ENCODE peak calls at places on chromosomes 16 and 17, in six cellular contexts. N is pancreas, W is kidney, E is HCT116, M is heart left ventricle, B is neural progenitor cell. I is an unnamed sample.

GRCh38 chr16:60642956-60643355 is 1393.3 kb downstream of the CDH8 start:
- DNase-seq in N (no peak), W (no peak), E (no peak), M (no peak), B (no peak), I (no peak)

GRCh38 chr16:87325480-87325879 is 8.3 kb upstream of the C16orf95 start:
- DNase-seq in N (no peak), W (peak; percentile 51), E (no peak), M (peak; percentile 20), B (no peak), I (no peak)

GRCh38 chr16:7246578-7246977 is 86.1 kb upstream of the RBFOX1 start:
- DNase-seq in N (no peak), W (no peak), E (no peak), M (no peak), B (peak; percentile 73), I (no peak)

GRCh38 chr16:12868788-12869187 is 32.6 kb upstream of the SHISA9 start:
- DNase-seq in N (no peak), W (no peak), E (no peak), M (no peak), B (no peak), I (no peak)

GRCh38 chr17:59754547-59754946 is 47.1 kb downstream of the VMP1 start:
- DNase-seq in N (no peak), W (no peak), E (peak; percentile 99), M (no peak), B (no peak), I (no peak)

GRCh38 chr16:55369151-55369550 is 45.1 kb downstream of the IRX6 start:
- DNase-seq in N (no peak), W (no peak), E (no peak), M (no peak), B (no peak), I (no peak)

GRCh38 chr16:56549744-56550385 is 15.0 kb upstream of the MT4 start:
- DNase-seq in N (no peak), W (no peak), E (no peak), M (no peak), B (no peak), I (no peak)

GRCh38 chr16:23572394-23572793 is 14.9 kb downstream of the UBFD1 start:
- DNase-seq in N (no peak), W (no peak), E (no peak), M (no peak), B (no peak), I (no peak)

GRCh38 chr16:16071631-16072244 is 122.3 kb downstream of the ABCC1 start:
- DNase-seq in N (peak; percentile 77), W (no peak), E (no peak), M (peak; percentile 52), B (no peak), I (peak; percentile 80)

GRCh38 chr17:65365209-65365608 is 196.2 kb downstream of the AXIN2 start:
- DNase-seq in N (no peak), W (no peak), E (no peak), M (no peak), B (no peak), I (no peak)
- H3K4me1 ChIP-seq in N (no peaks in the 10 kb centered on the region), W (no peaks in the 10 kb centered on the region), E (peaks cover 10% of the 10 kb centered on the region), M (no peaks in the 10 kb centered on the region), B (no peaks in the 10 kb centered on the region), I (no peaks in the 10 kb centered on the region)

GRCh38 chr16:88597856-88598491 is 27.8 kb downstream of the ZC3H18 start:
- DNase-seq in N (no peak), W (no peak), E (no peak), M (no peak), B (no peak), I (no peak)
- H3K4me1 ChIP-seq in N (no peaks in the 10 kb centered on the region), W (no peaks in the 10 kb centered on the region), E (no peaks in the 10 kb centered on the region), M (peaks cover 4% of the 10 kb centered on the region), B (no peaks in the 10 kb centered on the region), I (peaks cover 10% of the 10 kb centered on the region)

GRCh38 chr16:85129846-85130706 is 17.8 kb upstream of the CIBAR2 start:
- DNase-seq in N (no peak), W (no peak), E (no peak), M (no peak), B (no peak), I (peak; percentile 77)
- H3K4me1 ChIP-seq in N (peaks cover 7% of the 10 kb centered on the region), W (peaks cover 3% of the 10 kb centered on the region), E (peaks cover 21% of the 10 kb centered on the region), M (no peaks in the 10 kb centered on the region), B (peaks cover 19% of the 10 kb centered on the region), I (peaks cover 9% of the 10 kb centered on the region)

DNA sequence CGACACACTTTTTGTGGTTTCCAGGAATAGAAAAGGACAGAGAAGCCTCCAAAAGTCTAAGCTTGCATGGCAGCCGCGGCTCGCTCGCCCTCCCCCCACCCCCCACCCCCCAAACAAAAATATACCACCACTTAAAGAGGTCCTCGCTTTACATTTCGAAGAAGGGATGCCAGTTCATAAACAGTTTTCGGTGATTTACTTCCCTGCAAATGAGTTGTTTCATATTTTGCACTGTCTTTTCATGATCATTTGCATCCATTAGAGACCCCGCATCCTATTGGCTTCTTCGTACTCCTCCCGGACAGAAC is 234 bp downstream of the HOXB8 start:
- DNase-seq in N (no peak), W (no peak), E (no peak), M (no peak), B (no peak), I (no peak)
- H3K4me1 ChIP-seq in N (peaks cover 5% of the 10 kb centered on the region), W (peaks cover under 1% of the 10 kb centered on the region), E (peaks cover 52% of the 10 kb centered on the region), M (no peaks in the 10 kb centered on the region), B (no peaks in the 10 kb centered on the region), I (no peaks in the 10 kb centered on the region)

GRCh38 chr17:7835818-7836595 is 2.0 kb downstream of the KDM6B start:
- DNase-seq in N (peak; percentile 82), W (peak; percentile 96), E (no peak), M (peak; percentile 85), B (peak; percentile 77), I (peak; percentile 94)
- H3K4me1 ChIP-seq in N (peaks cover 17% of the 10 kb centered on the region), W (peaks cover 13% of the 10 kb centered on the region), E (peaks cover 72% of the 10 kb centered on the region), M (peaks cover 3% of the 10 kb centered on the region), B (peaks cover 36% of the 10 kb centered on the region), I (peaks cover 9% of the 10 kb centered on the region)

GRCh38 chr17:1373710-1374237 is 26.2 kb downstream of the YWHAE start:
- DNase-seq in N (no peak), W (no peak), E (no peak), M (no peak), B (no peak), I (no peak)

GRCh38 chr17:1372618-1373017 is 27.4 kb downstream of the YWHAE start:
- DNase-seq in N (no peak), W (peak; percentile 5), E (no peak), M (no peak), B (no peak), I (no peak)

GRCh38 chr17:1368588-1368987 is 31.4 kb downstream of the YWHAE start:
- DNase-seq in N (no peak), W (no peak), E (no peak), M (no peak), B (no peak), I (no peak)

GRCh38 chr17:1374426-1375177 is 25.4 kb downstream of the YWHAE start:
- DNase-seq in N (no peak), W (no peak), E (no peak), M (no peak), B (no peak), I (no peak)

GRCh38 chr17:1371893-1372590 is 28.0 kb downstream of the YWHAE start:
- DNase-seq in N (no peak), W (peak; percentile 26), E (no peak), M (no peak), B (no peak), I (no peak)
- H3K4me1 ChIP-seq in N (peaks cover 32% of the 10 kb centered on the region), W (peaks cover 60% of the 10 kb centered on the region), E (peaks cover 29% of the 10 kb centered on the region), M (no peaks in the 10 kb centered on the region), B (no peaks in the 10 kb centered on the region), I (peaks cover 14% of the 10 kb centered on the region)

GRCh38 chr16:17407321-17407720 is 63.4 kb downstream of the XYLT1 start:
- DNase-seq in N (no peak), W (no peak), E (no peak), M (no peak), B (no peak), I (no peak)

GRCh38 chr16:17411263-17411662 is 59.5 kb downstream of the XYLT1 start:
- DNase-seq in N (no peak), W (no peak), E (no peak), M (no peak), B (no peak), I (no peak)

GRCh38 chr16:17409894-17410293 is 60.9 kb downstream of the XYLT1 start:
- DNase-seq in N (no peak), W (no peak), E (no peak), M (no peak), B (no peak), I (no peak)

GRCh38 chr16:17408955-17409441 is 61.8 kb downstream of the XYLT1 start:
- DNase-seq in N (no peak), W (no peak), E (no peak), M (no peak), B (no peak), I (no peak)

DNA sequence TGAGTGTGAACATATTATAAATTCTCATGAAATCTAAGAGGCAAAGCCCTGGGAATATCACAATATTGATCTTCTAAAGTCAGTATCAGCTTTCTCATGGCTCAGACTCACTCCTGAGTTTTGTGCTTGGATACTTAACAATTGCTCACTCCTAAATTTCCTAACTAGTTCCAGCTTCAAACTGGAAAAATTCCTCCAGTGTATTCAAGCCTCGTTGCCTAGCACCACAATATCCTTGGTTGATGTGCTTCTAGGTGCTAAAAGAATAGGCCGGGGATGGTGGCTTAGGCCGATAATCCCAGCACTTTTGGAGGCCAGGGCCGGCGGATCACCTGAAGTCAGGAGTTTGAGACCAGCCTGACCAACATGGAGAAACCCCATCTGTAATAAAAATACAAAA is 62.5 kb downstream of the XYLT1 start:
- DNase-seq in N (no peak), W (no peak), E (no peak), M (no peak), B (no peak), I (no peak)
- H3K4me1 ChIP-seq in N (peaks cover 4% of the 10 kb centered on the region), W (no peaks in the 10 kb centered on the region), E (no peaks in the 10 kb centered on the region), M (no peaks in the 10 kb centered on the region), B (peaks cover 33% of the 10 kb centered on the region), I (peaks cover 7% of the 10 kb centered on the region)

GRCh38 chr17:55278173-55278748 is 13.5 kb downstream of the HLF start:
- DNase-seq in N (no peak), W (no peak), E (no peak), M (no peak), B (no peak), I (no peak)
- H3K4me1 ChIP-seq in N (peaks cover 16% of the 10 kb centered on the region), W (peaks cover 45% of the 10 kb centered on the region), E (peaks cover 16% of the 10 kb centered on the region), M (no peaks in the 10 kb centered on the region), B (no peaks in the 10 kb centered on the region), I (peaks cover 16% of the 10 kb centered on the region)